ENCODE peak calls at places on chromosomes 12 and 14, in eight cellular contexts. Y is coronary artery; T is mucosa of descending colon; G is transverse colon; A is right atrium auricular region; S is stomach; W is naive thymus-derived CD4-positive, alpha-beta T cell; K is lower leg skin. N is an unnamed sample.

GRCh38 chr14:99925471-99925870 is 132.3 kb downstream of the EML1 start:
- DNase-seq in Y (no peak), T (no peak), G (no peak), A (no peak), S (no peak), W (no peak), K (no peak), N (no peak)

GRCh38 chr12:119283315-119283714 is 51.2 kb upstream of the CCDC60 start:
- DNase-seq in Y (no peak), T (no peak), G (no peak), A (no peak), S (no peak), W (no peak), K (no peak), N (no peak)

GRCh38 chr14:30550335-30550734 is 8.6 kb upstream of the G2E3 start:
- DNase-seq in Y (no peak), T (no peak), G (no peak), A (no peak), S (no peak), W (no peak), K (no peak), N (no peak)

GRCh38 chr12:52649066-52649465 is 2.9 kb downstream of the KRT2 start:
- DNase-seq in Y (peak; percentile 56), T (no peak), G (no peak), A (peak; percentile 23), S (no peak), W (no peak), K (no peak), N (no peak)

GRCh38 chr14:75525969-75526368 is 3.7 kb downstream of the BATF start:
- DNase-seq in Y (no peak), T (no peak), G (no peak), A (no peak), S (no peak), W (no peak), K (no peak), N (no peak)

GRCh38 chr12:46185686-46186085 is 83.2 kb downstream of the SLC38A1 start:
- DNase-seq in Y (no peak), T (no peak), G (no peak), A (no peak), S (no peak), W (no peak), K (no peak), N (no peak)

GRCh38 chr12:44441155-44441554 is 435.0 kb downstream of the NELL2 start:
- DNase-seq in Y (no peak), T (no peak), G (no peak), A (no peak), S (no peak), W (no peak), K (no peak), N (no peak)

GRCh38 chr14:105075364-105076295 is 10.4 kb upstream of the GPR132 start:
- DNase-seq in Y (no peak), T (peak; percentile 33), G (peak; percentile 54), A (no peak), S (no peak), W (no peak), K (peak; percentile 67), N (peak; percentile 83)

GRCh38 chr12:1083888-1084262 is 92.9 kb downstream of the ERC1 start:
- DNase-seq in Y (no peak), T (peak; percentile 14), G (no peak), A (no peak), S (no peak), W (no peak), K (no peak), N (no peak)
- H3K4me3 ChIP-seq in Y (peak overlapping the region; percentile 26), T (no peak overlapping the region), G (no peak overlapping the region), A (no peak overlapping the region), S (peak overlapping the region; percentile 2), W (no peak overlapping the region), K (no peak overlapping the region), N (no peak overlapping the region)

DNA sequence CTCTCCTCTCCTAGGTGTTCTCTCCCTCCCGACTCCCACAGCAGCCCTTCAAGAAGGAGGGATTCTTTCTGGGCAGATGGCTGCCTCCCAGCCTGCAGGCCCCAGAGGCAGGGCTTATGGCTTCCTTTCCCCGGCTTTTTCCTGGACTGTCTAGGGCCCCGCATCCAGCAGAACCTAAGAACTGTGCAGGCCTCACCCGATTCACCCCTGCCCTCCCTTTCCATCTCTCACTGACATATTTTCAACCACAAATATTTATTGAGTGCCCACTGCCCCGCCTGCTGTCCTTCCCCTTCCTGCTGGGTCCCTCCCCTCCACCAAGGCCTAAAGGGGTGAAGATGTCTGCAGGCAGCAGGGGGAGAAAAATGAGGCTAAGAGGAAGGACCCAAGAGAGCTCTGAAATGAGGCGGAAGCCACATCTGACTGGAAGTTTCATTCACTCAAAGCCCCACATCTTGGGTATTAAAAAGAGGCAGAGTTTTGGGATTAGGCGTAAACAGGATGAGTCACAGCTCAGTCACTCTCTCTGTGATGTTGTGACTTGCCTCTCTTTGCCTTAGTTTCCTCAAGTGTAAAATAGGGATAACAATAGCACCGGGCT is 2.9 kb downstream of the SCNN1A start:
- DNase-seq in Y (no peak), T (no peak), G (peak; percentile 56), A (no peak), S (peak; percentile 45), W (no peak), K (peak; percentile 58), N (peak; percentile 65)
- H3K4me3 ChIP-seq in Y (no peak overlapping the region), T (no peak overlapping the region), G (peak overlapping the region; percentile 49), A (no peak overlapping the region), S (peak overlapping the region; percentile 37), W (no peak overlapping the region), K (no peak overlapping the region), N (no peak overlapping the region)

GRCh38 chr14:60738843-60739508 is 4.4 kb downstream of the MNAT1 start:
- DNase-seq in Y (no peak), T (no peak), G (no peak), A (no peak), S (no peak), W (no peak), K (no peak), N (no peak)
- H3K4me3 ChIP-seq in Y (no peak overlapping the region), T (no peak overlapping the region), G (no peak overlapping the region), A (no peak overlapping the region), S (no peak overlapping the region), W (no peak overlapping the region), K (no peak overlapping the region), N (no peak overlapping the region)

DNA sequence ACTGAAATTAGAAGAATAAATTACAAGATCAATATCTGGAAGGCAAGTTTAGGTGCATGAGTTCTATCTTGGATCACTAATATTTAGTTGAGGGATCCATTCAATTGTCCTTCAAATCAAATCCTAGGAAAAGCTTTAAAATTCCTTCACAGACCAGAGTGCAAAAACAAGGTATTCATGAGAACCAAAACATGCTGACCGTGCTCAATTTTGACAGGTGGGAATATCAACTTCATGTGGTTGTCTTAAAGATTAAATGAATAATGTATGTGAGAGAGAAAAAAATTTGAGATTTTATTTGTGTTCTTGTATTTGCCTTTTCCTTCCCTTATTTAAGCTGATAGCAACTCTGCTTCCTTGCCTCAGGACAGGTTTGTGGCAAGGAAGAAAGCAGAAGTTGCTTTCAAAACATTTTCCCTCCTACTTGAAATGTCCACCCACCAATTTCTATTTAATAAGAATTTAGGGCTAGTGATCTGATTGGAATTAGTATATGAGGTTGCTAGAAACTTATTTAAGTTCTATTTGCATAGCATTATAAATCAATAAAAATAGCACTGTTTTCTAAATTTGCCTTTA is 4.9 kb upstream of the PPP1R12A start:
- DNase-seq in Y (no peak), T (no peak), G (no peak), A (no peak), S (no peak), W (no peak), K (no peak), N (no peak)
- H3K4me3 ChIP-seq in Y (no peak overlapping the region), T (no peak overlapping the region), G (no peak overlapping the region), A (no peak overlapping the region), S (no peak overlapping the region), W (no peak overlapping the region), K (no peak overlapping the region), N (no peak overlapping the region)

GRCh38 chr14:94180655-94181271 is 6.6 kb downstream of the PPP4R4 start:
- DNase-seq in Y (no peak), T (no peak), G (no peak), A (no peak), S (no peak), W (peak; percentile 73), K (no peak), N (no peak)
- H3K4me3 ChIP-seq in Y (no peak overlapping the region), T (no peak overlapping the region), G (peak overlapping the region; percentile 29), A (no peak overlapping the region), S (no peak overlapping the region), W (peak overlapping the region; percentile 5), K (no peak overlapping the region), N (no peak overlapping the region)